ENCODE peak calls at places on chromosome 7, in five cellular contexts. J is H1, R is GM12878, L is HepG2, U is K562. S is an unnamed sample.

GRCh38 chr7:43697690-43698089 is 31.6 kb downstream of the COA1 start:
- DNase-seq in R (no peak), U (no peak), L (no peak), J (no peak), S (no peak)

GRCh38 chr7:204326-204725 is 12.0 kb downstream of the FAM20C start:
- DNase-seq in U (no peak), J (no peak), R (no peak), L (no peak), S (no peak)

GRCh38 chr7:133561361-133561760 is 308.5 kb downstream of the EXOC4 start:
- DNase-seq in R (no peak), J (no peak), U (no peak), L (no peak), S (no peak)

GRCh38 chr7:129949292-129950133 is 3.2 kb downstream of the UBE2H start:
- DNase-seq in R (peak; percentile 37), U (no peak), J (peak; percentile 52), L (peak; percentile 81), S (peak; percentile 23)

GRCh38 chr7:47622946-47623640 is 41.2 kb upstream of the TNS3 start:
- DNase-seq in R (no peak), L (peak; percentile 89), U (no peak), J (no peak), S (no peak)

GRCh38 chr7:151434549-151434948 is 5.4 kb downstream of the CRYGN start:
- DNase-seq in R (no peak), L (no peak), U (no peak), J (no peak), S (no peak)

GRCh38 chr7:46209611-46210170 is 288.6 kb upstream of the IGFBP3 start:
- DNase-seq in U (no peak), J (peak; percentile 11), R (no peak), L (no peak), S (no peak)

GRCh38 chr7:156185076-156185475 is 372.8 kb upstream of the SHH start:
- DNase-seq in J (no peak), U (no peak), R (no peak), L (no peak), S (no peak)

GRCh38 chr7:66339141-66339540 is 134.0 kb downstream of the TPST1 start:
- DNase-seq in L (no peak), J (no peak), U (no peak), R (no peak), S (no peak)

GRCh38 chr7:29435167-29435566 is 128.5 kb upstream of the PRR15 start:
- DNase-seq in J (no peak), R (no peak), U (no peak), L (no peak), S (no peak)
- TF ChIP-seq ATF2 in J (no peak), R (no peak), U (no peak), L (no peak), S (no peak)

GRCh38 chr7:111027396-111027795 is 63.5 kb upstream of the LRRN3 start:
- DNase-seq in L (no peak), J (no peak), U (no peak), R (no peak), S (no peak)

GRCh38 chr7:111031916-111032315 is 59.0 kb upstream of the LRRN3 start:
- DNase-seq in R (no peak), L (no peak), J (no peak), U (no peak), S (no peak)

GRCh38 chr7:111029574-111030357 is 61.2 kb upstream of the LRRN3 start:
- DNase-seq in U (no peak), J (no peak), L (peak; percentile 20), R (peak; percentile 13), S (no peak)

GRCh38 chr7:111029141-111029572 is 61.8 kb upstream of the LRRN3 start:
- DNase-seq in U (no peak), R (no peak), J (no peak), L (peak; percentile 84), S (no peak)

DNA sequence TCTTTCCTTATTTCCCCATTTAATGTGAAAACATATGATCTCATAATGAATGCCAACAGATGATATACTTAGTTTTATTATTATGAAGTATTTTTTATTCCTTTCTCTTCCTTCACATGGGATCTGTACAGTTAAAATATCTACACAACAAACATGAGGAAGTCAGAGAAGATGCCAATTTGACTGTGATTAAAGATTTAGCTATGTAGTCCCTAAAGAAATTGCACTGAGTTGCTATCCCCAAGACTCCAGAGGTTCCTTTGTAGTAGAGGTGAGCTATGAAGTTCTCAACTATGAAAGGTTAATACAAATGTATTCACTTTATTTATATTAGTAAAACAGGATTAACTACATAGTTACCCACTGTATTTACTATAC is 60.6 kb upstream of the LRRN3 start:
- DNase-seq in L (no peak), R (no peak), J (no peak), U (no peak), S (no peak)
- TF ChIP-seq ATF2 in L (no peak), R (no peak), J (no peak), U (no peak), S (no peak)

DNA sequence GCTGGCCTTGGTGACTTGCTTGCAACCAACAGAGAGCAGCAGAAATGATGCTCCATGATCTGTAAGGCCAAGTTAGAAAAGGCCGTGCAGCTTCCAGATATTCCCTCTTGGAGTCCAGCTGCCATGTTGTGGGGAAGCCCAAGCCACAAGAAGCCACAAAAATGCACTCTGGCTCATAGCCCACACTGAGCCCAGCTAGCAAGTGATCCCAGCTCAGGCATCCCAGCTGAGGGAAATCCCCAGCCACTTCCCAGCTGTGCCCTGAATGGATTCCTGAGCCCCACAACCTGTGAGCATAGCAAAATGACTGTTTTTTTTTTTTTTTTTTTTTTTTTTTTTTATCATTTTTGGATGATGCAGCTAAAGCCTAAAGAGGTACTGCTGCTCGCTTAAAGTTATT is 11.1 kb upstream of the SDK1 start:
- DNase-seq in R (no peak), L (no peak), U (no peak), J (no peak), S (no peak)
- TF ChIP-seq ATF2 in R (no peak), L (no peak), U (no peak), J (no peak), S (no peak)

GRCh38 chr7:37205451-37205850 is 243.2 kb downstream of the ELMO1 start:
- DNase-seq in L (no peak), J (no peak), U (no peak), R (no peak), S (no peak)
- TF ChIP-seq ATF2 in L (no peak), J (no peak), U (no peak), R (no peak), S (no peak)

DNA sequence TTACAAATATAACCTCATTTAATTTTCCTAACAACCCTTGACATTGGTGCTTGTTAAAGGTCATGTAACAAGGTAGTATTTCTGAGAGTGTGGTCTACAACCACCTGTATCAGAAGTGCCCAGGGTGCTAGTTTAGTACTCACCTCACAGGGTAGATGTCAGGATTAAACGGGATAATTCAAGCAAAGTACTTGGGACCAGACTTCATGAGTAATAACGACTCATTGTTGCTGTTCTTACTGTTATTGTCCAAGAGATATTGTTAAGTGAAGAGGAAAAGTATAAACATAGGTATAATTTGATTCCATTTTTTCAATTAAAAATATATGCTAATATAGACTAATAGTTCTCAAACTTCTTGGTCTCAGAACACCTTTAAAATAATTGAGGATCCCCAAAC is 179.3 kb downstream of the WNT2 start:
- DNase-seq in U (no peak), J (no peak), L (no peak), R (no peak), S (no peak)
- TF ChIP-seq ATF2 in U (no peak), J (no peak), L (no peak), R (no peak), S (no peak)